ENCODE peak calls at places on chromosomes 5 and 9, in four cellular contexts. One of them, this sample, is unnamed.

GRCh38 chr5:110549301-110549700 is 177.2 kb downstream of the TMEM232 start:
- DNase-seq in H1: no peak
- DNase-seq in neuronal stem cell: no peak
- DNase-seq in IMR-90: no peak
- DNase-seq in this sample: no peak

GRCh38 chr5:74326571-74327338 is 313.8 kb downstream of the ENC1 start:
- DNase-seq in H1: no peak
- DNase-seq in neuronal stem cell: no peak
- DNase-seq in IMR-90: peak
- DNase-seq in this sample: peak

GRCh38 chr5:14365831-14366435 is 215.7 kb upstream of the OTULINL start:
- DNase-seq in H1: no peak
- DNase-seq in neuronal stem cell: no peak
- DNase-seq in IMR-90: no peak
- DNase-seq in this sample: no peak

GRCh38 chr5:94433393-94434149 is 184.8 kb downstream of the KIAA0825 start:
- DNase-seq in H1: no peak
- DNase-seq in neuronal stem cell: no peak
- DNase-seq in IMR-90: peak
- DNase-seq in this sample: peak

GRCh38 chr5:1523480-1523792 is 324 bp downstream of the LPCAT1 start:
- DNase-seq in H1: no peak
- DNase-seq in neuronal stem cell: no peak
- DNase-seq in IMR-90: no peak
- DNase-seq in this sample: peak

GRCh38 chr5:104431946-104432345 is 869.4 kb upstream of the NUDT12 start:
- DNase-seq in H1: no peak
- DNase-seq in neuronal stem cell: no peak
- DNase-seq in IMR-90: no peak
- DNase-seq in this sample: no peak

GRCh38 chr9:75229605-75230332 is 141.5 kb downstream of the OSTF1 start:
- DNase-seq in H1: no peak
- DNase-seq in neuronal stem cell: no peak
- DNase-seq in IMR-90: no peak
- DNase-seq in this sample: no peak

GRCh38 chr5:177470759-177471536 is 2.5 kb downstream of the DBN1 start:
- DNase-seq in H1: no peak
- DNase-seq in neuronal stem cell: no peak
- DNase-seq in IMR-90: no peak
- DNase-seq in this sample: no peak

GRCh38 chr9:134066923-134067851 is 639 bp downstream of the BRD3 start:
- DNase-seq in H1: no peak
- DNase-seq in neuronal stem cell: no peak
- DNase-seq in IMR-90: peak
- DNase-seq in this sample: no peak

GRCh38 chr5:34684281-34684979 is 28.3 kb downstream of the RAI14 start:
- DNase-seq in H1: peak
- DNase-seq in neuronal stem cell: peak
- DNase-seq in IMR-90: peak
- DNase-seq in this sample: peak

GRCh38 chr9:125513634-125514413 is 193.2 kb downstream of the MAPKAP1 start:
- DNase-seq in H1: no peak
- DNase-seq in neuronal stem cell: no peak
- DNase-seq in IMR-90: peak
- DNase-seq in this sample: peak

GRCh38 chr9:93676310-93677054 is 100.1 kb downstream of the PHF2 start:
- DNase-seq in H1: peak
- DNase-seq in neuronal stem cell: no peak
- DNase-seq in IMR-90: no peak
- DNase-seq in this sample: no peak

GRCh38 chr9:21770877-21771560 is 31.4 kb upstream of the MTAP start:
- DNase-seq in H1: no peak
- DNase-seq in neuronal stem cell: no peak
- DNase-seq in IMR-90: peak
- DNase-seq in this sample: no peak

GRCh38 chr5:77186990-77187389 is 23.5 kb upstream of the PDE8B start:
- DNase-seq in H1: no peak
- DNase-seq in neuronal stem cell: no peak
- DNase-seq in IMR-90: no peak
- DNase-seq in this sample: no peak

GRCh38 chr5:154513669-154514084 is 35.6 kb upstream of the HAND1 start:
- DNase-seq in H1: no peak
- DNase-seq in neuronal stem cell: no peak
- DNase-seq in IMR-90: no peak
- DNase-seq in this sample: no peak

GRCh38 chr5:57414857-57415256 is 67.8 kb downstream of the ACTBL2 start:
- DNase-seq in H1: no peak
- DNase-seq in neuronal stem cell: no peak
- DNase-seq in IMR-90: peak
- DNase-seq in this sample: no peak

GRCh38 chr5:147711019-147711418 is 71.5 kb downstream of the JAKMIP2 start:
- DNase-seq in H1: no peak
- DNase-seq in neuronal stem cell: no peak
- DNase-seq in IMR-90: no peak
- DNase-seq in this sample: no peak

GRCh38 chr5:77784735-77785134 is 8.6 kb upstream of the TBCA start:
- DNase-seq in H1: no peak
- DNase-seq in neuronal stem cell: no peak
- DNase-seq in IMR-90: no peak
- DNase-seq in this sample: no peak

GRCh38 chr9:77827104-77827784 is 179.1 kb upstream of the GNA14 start:
- DNase-seq in H1: no peak
- DNase-seq in neuronal stem cell: no peak
- DNase-seq in IMR-90: no peak
- DNase-seq in this sample: no peak

GRCh38 chr9:124262596-124263045 is 4.9 kb downstream of the NEK6 start:
- DNase-seq in H1: no peak
- DNase-seq in neuronal stem cell: peak
- DNase-seq in IMR-90: peak
- DNase-seq in this sample: no peak

GRCh38 chr9:68653141-68653595 is 51.9 kb upstream of the PIP5K1B start:
- DNase-seq in H1: no peak
- DNase-seq in neuronal stem cell: no peak
- DNase-seq in IMR-90: no peak
- DNase-seq in this sample: no peak

GRCh38 chr5:139061856-139062255 is 136.3 kb downstream of the SIL1 start:
- DNase-seq in H1: no peak
- DNase-seq in neuronal stem cell: peak
- DNase-seq in IMR-90: peak
- DNase-seq in this sample: no peak

GRCh38 chr5:50963647-50964584 is 297.5 kb downstream of the PARP8 start:
- DNase-seq in H1: peak
- DNase-seq in neuronal stem cell: peak
- DNase-seq in IMR-90: no peak
- DNase-seq in this sample: no peak
- H3K9ac ChIP-seq in H1: no peak
- H3K9ac ChIP-seq in neuronal stem cell: no peak
- H3K9ac ChIP-seq in IMR-90: no peak
- H3K9ac ChIP-seq in this sample: no peak

DNA sequence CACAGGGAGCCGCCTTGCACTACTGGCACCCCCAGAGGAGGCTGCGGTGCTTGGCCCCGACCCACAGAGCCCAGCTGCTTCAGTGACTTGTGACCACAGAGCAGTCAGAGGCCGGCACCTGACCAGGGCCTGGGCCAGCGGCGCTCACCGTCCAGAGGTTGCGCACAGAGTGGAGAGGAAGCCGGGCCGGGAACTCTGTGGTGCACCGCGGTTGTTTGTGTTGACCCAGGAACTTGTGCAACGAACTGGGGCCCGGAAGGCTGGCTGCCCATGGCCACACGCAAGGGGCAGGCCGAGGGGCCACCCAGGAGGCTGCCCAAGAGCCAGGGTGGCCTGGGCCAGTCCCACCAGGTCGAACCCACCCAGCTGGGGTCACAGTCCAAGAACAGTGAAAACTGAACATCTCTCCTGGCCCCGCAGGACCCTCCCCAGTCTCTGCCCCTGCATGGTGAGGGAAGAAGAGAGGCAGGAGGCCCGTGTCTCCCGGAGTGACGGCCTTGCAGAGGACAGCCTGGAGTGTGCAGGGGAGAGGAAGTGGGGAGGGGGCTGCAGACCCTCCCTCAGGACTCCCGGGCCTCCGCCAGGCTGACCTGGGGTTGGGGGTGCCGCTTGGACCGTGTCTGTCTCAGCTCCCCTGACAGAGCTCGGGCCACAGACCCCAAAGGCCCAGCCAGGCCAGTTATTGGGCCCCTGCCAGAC is 42.8 kb upstream of the EGFL7 start:
- DNase-seq in H1: peak
- DNase-seq in neuronal stem cell: no peak
- DNase-seq in IMR-90: peak
- DNase-seq in this sample: peak
- H2BK120ac ChIP-seq in H1: no peak
- H2BK120ac ChIP-seq in neuronal stem cell: peak
- H2BK120ac ChIP-seq in IMR-90: no peak
- H2BK120ac ChIP-seq in this sample: no peak

GRCh38 chr5:157562111-157562581 is 13.4 kb downstream of the ADAM19 start:
- DNase-seq in H1: no peak
- DNase-seq in neuronal stem cell: no peak
- DNase-seq in IMR-90: peak
- DNase-seq in this sample: no peak
- H3K9ac ChIP-seq in H1: no peak
- H3K9ac ChIP-seq in neuronal stem cell: no peak
- H3K9ac ChIP-seq in IMR-90: no peak
- H3K9ac ChIP-seq in this sample: no peak

DNA sequence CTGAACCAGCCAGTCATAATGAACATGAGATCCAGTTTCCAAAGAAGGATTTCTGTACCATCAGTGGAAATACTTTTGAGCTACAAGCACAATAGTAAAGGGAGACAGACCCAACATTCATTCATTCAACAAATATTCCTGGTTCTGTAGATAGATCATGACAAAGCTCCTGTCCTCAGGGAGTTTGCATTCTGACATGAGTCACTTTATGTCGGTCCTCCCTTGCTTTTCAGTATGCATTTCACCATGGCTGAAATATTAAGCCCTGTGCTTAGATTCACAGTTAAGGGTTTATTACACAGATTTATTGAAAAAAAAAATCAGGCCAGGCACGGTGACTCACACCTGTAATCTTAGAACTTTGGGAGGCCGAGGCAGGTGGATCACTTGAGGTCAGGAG is 5.4 kb upstream of the MYOT start:
- DNase-seq in H1: no peak
- DNase-seq in neuronal stem cell: no peak
- DNase-seq in IMR-90: no peak
- DNase-seq in this sample: no peak
- H2BK120ac ChIP-seq in H1: no peak
- H2BK120ac ChIP-seq in neuronal stem cell: no peak
- H2BK120ac ChIP-seq in IMR-90: no peak
- H2BK120ac ChIP-seq in this sample: no peak

DNA sequence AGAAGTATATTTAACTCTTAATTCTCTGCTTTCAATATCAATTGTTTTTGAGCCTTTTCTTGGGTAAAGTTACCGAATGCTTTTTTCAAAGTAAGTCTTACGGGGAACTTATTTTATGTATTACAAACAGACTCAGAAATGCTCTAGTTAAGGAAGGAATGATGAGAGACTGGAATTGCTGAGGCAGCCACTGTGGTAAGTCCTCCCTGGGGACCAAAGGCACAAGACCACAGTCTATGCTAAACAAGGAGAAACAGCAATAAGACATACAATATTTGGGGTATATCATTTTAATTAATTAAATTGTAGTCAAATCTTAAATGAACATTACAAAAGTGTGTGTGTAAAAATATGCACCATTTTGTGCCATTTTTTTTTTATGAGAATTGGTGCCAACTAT is 31.1 kb downstream of the ELL2 start:
- DNase-seq in H1: no peak
- DNase-seq in neuronal stem cell: no peak
- DNase-seq in IMR-90: no peak
- DNase-seq in this sample: no peak
- H3K9ac ChIP-seq in H1: no peak
- H3K9ac ChIP-seq in neuronal stem cell: no peak
- H3K9ac ChIP-seq in IMR-90: no peak
- H3K9ac ChIP-seq in this sample: no peak

DNA sequence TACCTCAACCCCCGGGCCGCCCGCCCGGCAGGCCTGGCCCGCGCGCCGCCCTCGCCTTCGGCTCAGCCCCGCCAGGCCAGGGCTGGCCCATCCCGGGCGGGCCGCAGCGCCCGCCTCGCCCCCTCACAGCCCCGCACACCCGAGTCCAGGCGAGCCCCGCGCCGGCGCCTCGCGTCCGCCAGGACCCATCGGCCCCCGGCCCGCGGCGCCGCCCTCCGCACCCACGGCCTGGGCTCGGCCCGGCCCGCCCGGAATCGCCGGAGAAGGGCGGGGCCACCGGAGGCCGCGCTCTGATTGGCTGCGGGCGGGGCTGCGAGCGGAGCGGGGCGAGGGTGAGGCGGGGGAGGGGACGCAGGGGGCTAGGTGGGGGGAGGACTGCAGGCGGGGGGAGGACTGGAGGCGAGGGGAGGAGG is 304 bp upstream of the UBTD2 start:
- DNase-seq in H1: no peak
- DNase-seq in neuronal stem cell: peak
- DNase-seq in IMR-90: peak
- DNase-seq in this sample: peak
- H2BK120ac ChIP-seq in H1: no peak
- H2BK120ac ChIP-seq in neuronal stem cell: no peak
- H2BK120ac ChIP-seq in IMR-90: peak
- H2BK120ac ChIP-seq in this sample: peak

GRCh38 chr9:89437772-89438171 is 60.1 kb downstream of the SEMA4D start:
- DNase-seq in H1: no peak
- DNase-seq in neuronal stem cell: no peak
- DNase-seq in IMR-90: no peak
- DNase-seq in this sample: no peak

GRCh38 chr9:89436963-89437625 is 60.8 kb downstream of the SEMA4D start:
- DNase-seq in H1: no peak
- DNase-seq in neuronal stem cell: no peak
- DNase-seq in IMR-90: no peak
- DNase-seq in this sample: no peak

GRCh38 chr9:89434636-89435314 is 63.1 kb downstream of the SEMA4D start:
- DNase-seq in H1: no peak
- DNase-seq in neuronal stem cell: no peak
- DNase-seq in IMR-90: no peak
- DNase-seq in this sample: peak

GRCh38 chr9:89435315-89435823 is 62.5 kb downstream of the SEMA4D start:
- DNase-seq in H1: peak
- DNase-seq in neuronal stem cell: peak
- DNase-seq in IMR-90: no peak
- DNase-seq in this sample: peak

DNA sequence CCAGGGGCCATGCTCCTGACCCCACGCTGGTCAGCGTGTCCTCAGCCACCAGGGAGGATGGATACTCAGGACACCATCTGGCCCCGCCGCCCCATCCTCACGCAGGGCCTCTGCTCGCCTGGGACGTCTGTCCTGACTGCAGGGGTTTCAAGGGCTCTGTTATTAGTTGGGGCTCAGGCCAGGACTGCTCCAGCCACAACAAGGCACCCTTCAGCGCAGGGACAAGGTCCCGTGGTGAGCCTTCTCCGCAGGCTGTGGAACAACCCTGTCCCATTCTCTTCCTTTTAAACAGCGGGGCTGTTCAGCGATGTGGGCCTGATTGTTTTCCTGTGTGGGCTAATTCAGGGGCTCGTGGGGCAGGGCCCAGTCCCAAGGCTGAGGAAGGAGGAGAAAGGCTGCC is 61.6 kb downstream of the SEMA4D start:
- DNase-seq in H1: no peak
- DNase-seq in neuronal stem cell: no peak
- DNase-seq in IMR-90: no peak
- DNase-seq in this sample: no peak
- H3K9ac ChIP-seq in H1: no peak
- H3K9ac ChIP-seq in neuronal stem cell: no peak
- H3K9ac ChIP-seq in IMR-90: no peak
- H3K9ac ChIP-seq in this sample: no peak

This sample was measured in trophoblast cell.